ENCODE peak calls at places on chromosomes 6 and 20, in seven cellular contexts. One of them, this sample, is unnamed.

GRCh38 chr6:96994660-96995059 is 70.1 kb downstream of the KLHL32 start:
- DNase-seq in LNCaP clone FGC: no peak
- DNase-seq in colonic mucosa: no peak
- DNase-seq in fibroblast of lung: no peak
- DNase-seq in CD8-positive, alpha-beta memory T cell: no peak
- DNase-seq in GM12865: no peak
- DNase-seq in pancreas: no peak
- DNase-seq in this sample: no peak

GRCh38 chr6:151389640-151390275 is 1.6 kb downstream of the ZBTB2 start:
- DNase-seq in LNCaP clone FGC: peak
- DNase-seq in colonic mucosa: peak
- DNase-seq in fibroblast of lung: peak
- DNase-seq in CD8-positive, alpha-beta memory T cell: no peak
- DNase-seq in GM12865: no peak
- DNase-seq in pancreas: no peak
- DNase-seq in this sample: no peak

GRCh38 chr6:40166963-40167362 is 232.7 kb upstream of the MOCS1 start:
- DNase-seq in LNCaP clone FGC: no peak
- DNase-seq in colonic mucosa: no peak
- DNase-seq in fibroblast of lung: no peak
- DNase-seq in CD8-positive, alpha-beta memory T cell: no peak
- DNase-seq in GM12865: no peak
- DNase-seq in pancreas: no peak
- DNase-seq in this sample: no peak

GRCh38 chr20:957544-957943 is 41.4 kb upstream of the ANGPT4 start:
- DNase-seq in LNCaP clone FGC: no peak
- DNase-seq in colonic mucosa: no peak
- DNase-seq in fibroblast of lung: no peak
- DNase-seq in CD8-positive, alpha-beta memory T cell: no peak
- DNase-seq in GM12865: no peak
- DNase-seq in pancreas: no peak
- DNase-seq in this sample: no peak

GRCh38 chr6:114301596-114302219 is 41.1 kb downstream of the HS3ST5 start:
- DNase-seq in LNCaP clone FGC: peak
- DNase-seq in colonic mucosa: no peak
- DNase-seq in fibroblast of lung: no peak
- DNase-seq in CD8-positive, alpha-beta memory T cell: no peak
- DNase-seq in GM12865: no peak
- DNase-seq in pancreas: no peak
- DNase-seq in this sample: no peak

GRCh38 chr20:57629976-57630525 is 9.8 kb upstream of the ZBP1 start:
- DNase-seq in LNCaP clone FGC: no peak
- DNase-seq in colonic mucosa: no peak
- DNase-seq in fibroblast of lung: no peak
- DNase-seq in CD8-positive, alpha-beta memory T cell: no peak
- DNase-seq in GM12865: no peak
- DNase-seq in pancreas: no peak
- DNase-seq in this sample: no peak

GRCh38 chr6:96286503-96286902 is 235.1 kb upstream of the UFL1 start:
- DNase-seq in LNCaP clone FGC: no peak
- DNase-seq in colonic mucosa: no peak
- DNase-seq in fibroblast of lung: no peak
- DNase-seq in CD8-positive, alpha-beta memory T cell: no peak
- DNase-seq in GM12865: peak
- DNase-seq in pancreas: no peak
- DNase-seq in this sample: no peak

GRCh38 chr20:13851279-13851678 is 66.5 kb downstream of the NDUFAF5 start:
- DNase-seq in LNCaP clone FGC: no peak
- DNase-seq in colonic mucosa: no peak
- DNase-seq in fibroblast of lung: no peak
- DNase-seq in CD8-positive, alpha-beta memory T cell: no peak
- DNase-seq in GM12865: no peak
- DNase-seq in pancreas: no peak
- DNase-seq in this sample: no peak

GRCh38 chr6:157056275-157056674 is 267.0 kb downstream of the TMEM242 start:
- DNase-seq in LNCaP clone FGC: no peak
- DNase-seq in colonic mucosa: no peak
- DNase-seq in fibroblast of lung: no peak
- DNase-seq in CD8-positive, alpha-beta memory T cell: no peak
- DNase-seq in GM12865: peak
- DNase-seq in pancreas: no peak
- DNase-seq in this sample: no peak

GRCh38 chr20:25464501-25465204 is 57.2 kb downstream of the GINS1 start:
- DNase-seq in LNCaP clone FGC: no peak
- DNase-seq in colonic mucosa: no peak
- DNase-seq in fibroblast of lung: no peak
- DNase-seq in CD8-positive, alpha-beta memory T cell: no peak
- DNase-seq in GM12865: no peak
- DNase-seq in pancreas: no peak
- DNase-seq in this sample: no peak

GRCh38 chr6:153117986-153118886 is 12.8 kb downstream of the RGS17 start:
- DNase-seq in LNCaP clone FGC: no peak
- DNase-seq in colonic mucosa: no peak
- DNase-seq in fibroblast of lung: peak
- DNase-seq in CD8-positive, alpha-beta memory T cell: no peak
- DNase-seq in GM12865: peak
- DNase-seq in pancreas: no peak
- DNase-seq in this sample: no peak

GRCh38 chr20:5000263-5001173 is 792 bp downstream of the SLC23A2 start:
- DNase-seq in LNCaP clone FGC: no peak
- DNase-seq in colonic mucosa: peak
- DNase-seq in fibroblast of lung: no peak
- DNase-seq in CD8-positive, alpha-beta memory T cell: peak
- DNase-seq in GM12865: no peak
- DNase-seq in pancreas: peak
- DNase-seq in this sample: peak

GRCh38 chr6:156197513-156197912 is 579.7 kb upstream of the ARID1B start:
- DNase-seq in LNCaP clone FGC: no peak
- DNase-seq in colonic mucosa: no peak
- DNase-seq in fibroblast of lung: no peak
- DNase-seq in CD8-positive, alpha-beta memory T cell: no peak
- DNase-seq in GM12865: no peak
- DNase-seq in pancreas: no peak
- DNase-seq in this sample: no peak

GRCh38 chr6:11869656-11870340 is 91.2 kb upstream of the ADTRP start:
- DNase-seq in LNCaP clone FGC: no peak
- DNase-seq in colonic mucosa: no peak
- DNase-seq in fibroblast of lung: peak
- DNase-seq in CD8-positive, alpha-beta memory T cell: no peak
- DNase-seq in GM12865: no peak
- DNase-seq in pancreas: peak
- DNase-seq in this sample: no peak

GRCh38 chr20:32621071-32621913 is 36.2 kb upstream of the NOL4L start:
- DNase-seq in LNCaP clone FGC: peak
- DNase-seq in colonic mucosa: no peak
- DNase-seq in fibroblast of lung: no peak
- DNase-seq in CD8-positive, alpha-beta memory T cell: no peak
- DNase-seq in GM12865: no peak
- DNase-seq in pancreas: no peak
- DNase-seq in this sample: no peak

GRCh38 chr6:98041921-98042320 is 758.9 kb upstream of the MMS22L start:
- DNase-seq in LNCaP clone FGC: no peak
- DNase-seq in colonic mucosa: no peak
- DNase-seq in fibroblast of lung: no peak
- DNase-seq in CD8-positive, alpha-beta memory T cell: no peak
- DNase-seq in GM12865: no peak
- DNase-seq in pancreas: no peak
- DNase-seq in this sample: no peak

GRCh38 chr6:13554929-13555333 is 19.5 kb upstream of the SIRT5 start:
- DNase-seq in LNCaP clone FGC: no peak
- DNase-seq in colonic mucosa: no peak
- DNase-seq in fibroblast of lung: peak
- DNase-seq in CD8-positive, alpha-beta memory T cell: no peak
- DNase-seq in GM12865: no peak
- DNase-seq in pancreas: no peak
- DNase-seq in this sample: no peak

GRCh38 chr6:72175936-72176335 is 289.6 kb downstream of the RIMS1 start:
- DNase-seq in LNCaP clone FGC: no peak
- DNase-seq in colonic mucosa: no peak
- DNase-seq in fibroblast of lung: peak
- DNase-seq in CD8-positive, alpha-beta memory T cell: no peak
- DNase-seq in GM12865: no peak
- DNase-seq in pancreas: no peak
- DNase-seq in this sample: no peak

GRCh38 chr6:87124074-87124473 is 29.2 kb upstream of the CGA start:
- DNase-seq in LNCaP clone FGC: no peak
- DNase-seq in colonic mucosa: no peak
- DNase-seq in fibroblast of lung: no peak
- DNase-seq in CD8-positive, alpha-beta memory T cell: no peak
- DNase-seq in GM12865: peak
- DNase-seq in pancreas: no peak
- DNase-seq in this sample: no peak

GRCh38 chr6:87118054-87118453 is 23.1 kb upstream of the CGA start:
- DNase-seq in LNCaP clone FGC: no peak
- DNase-seq in colonic mucosa: no peak
- DNase-seq in fibroblast of lung: no peak
- DNase-seq in CD8-positive, alpha-beta memory T cell: no peak
- DNase-seq in GM12865: no peak
- DNase-seq in pancreas: no peak
- DNase-seq in this sample: no peak

GRCh38 chr6:87127737-87128136 is 27.6 kb upstream of the ZNF292 start:
- DNase-seq in LNCaP clone FGC: no peak
- DNase-seq in colonic mucosa: no peak
- DNase-seq in fibroblast of lung: no peak
- DNase-seq in CD8-positive, alpha-beta memory T cell: no peak
- DNase-seq in GM12865: no peak
- DNase-seq in pancreas: no peak
- DNase-seq in this sample: no peak

GRCh38 chr6:87126501-87126900 is 28.9 kb upstream of the ZNF292 start:
- DNase-seq in LNCaP clone FGC: no peak
- DNase-seq in colonic mucosa: no peak
- DNase-seq in fibroblast of lung: no peak
- DNase-seq in CD8-positive, alpha-beta memory T cell: no peak
- DNase-seq in GM12865: no peak
- DNase-seq in pancreas: no peak
- DNase-seq in this sample: no peak

DNA sequence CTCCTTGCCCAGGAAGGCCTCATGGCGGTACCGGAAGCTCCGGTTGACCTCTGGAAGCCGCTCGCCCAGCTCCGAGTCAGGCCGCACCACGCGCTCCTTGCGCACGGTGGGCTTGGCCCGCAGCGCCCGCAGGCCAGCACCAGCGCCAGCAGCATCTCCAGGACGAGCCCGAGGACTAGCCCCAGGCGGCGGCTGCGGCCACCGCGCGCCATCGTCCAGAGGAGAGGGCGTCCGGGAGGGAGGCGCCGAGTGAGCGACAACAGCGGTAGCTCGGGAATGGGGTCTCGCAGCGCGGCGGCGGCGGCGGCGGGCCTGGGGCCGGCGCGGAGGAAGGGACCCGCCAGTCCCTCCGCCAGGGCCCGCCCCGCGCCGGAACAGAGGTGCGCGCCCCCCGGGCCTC is 27.6 kb upstream of the CGA start:
- DNase-seq in LNCaP clone FGC: no peak
- DNase-seq in colonic mucosa: no peak
- DNase-seq in fibroblast of lung: no peak
- DNase-seq in CD8-positive, alpha-beta memory T cell: no peak
- DNase-seq in GM12865: no peak
- DNase-seq in pancreas: no peak
- DNase-seq in this sample: no peak
- H3K4me3 ChIP-seq in LNCaP clone FGC: no peak
- H3K4me3 ChIP-seq in colonic mucosa: no peak
- H3K4me3 ChIP-seq in fibroblast of lung: no peak
- H3K4me3 ChIP-seq in CD8-positive, alpha-beta memory T cell: no peak
- H3K4me3 ChIP-seq in GM12865: no peak
- H3K4me3 ChIP-seq in pancreas: no peak
- H3K4me3 ChIP-seq in this sample: no peak

GRCh38 chr20:36861625-36861874 is 14.4 kb upstream of the TLDC2 start:
- DNase-seq in LNCaP clone FGC: no peak
- DNase-seq in colonic mucosa: no peak
- DNase-seq in fibroblast of lung: no peak
- DNase-seq in CD8-positive, alpha-beta memory T cell: no peak
- DNase-seq in GM12865: no peak
- DNase-seq in pancreas: no peak
- DNase-seq in this sample: no peak
- H3K4me3 ChIP-seq in LNCaP clone FGC: peak
- H3K4me3 ChIP-seq in colonic mucosa: peak
- H3K4me3 ChIP-seq in fibroblast of lung: peak
- H3K4me3 ChIP-seq in CD8-positive, alpha-beta memory T cell: no peak
- H3K4me3 ChIP-seq in GM12865: peak
- H3K4me3 ChIP-seq in pancreas: peak
- H3K4me3 ChIP-seq in this sample: peak

DNA sequence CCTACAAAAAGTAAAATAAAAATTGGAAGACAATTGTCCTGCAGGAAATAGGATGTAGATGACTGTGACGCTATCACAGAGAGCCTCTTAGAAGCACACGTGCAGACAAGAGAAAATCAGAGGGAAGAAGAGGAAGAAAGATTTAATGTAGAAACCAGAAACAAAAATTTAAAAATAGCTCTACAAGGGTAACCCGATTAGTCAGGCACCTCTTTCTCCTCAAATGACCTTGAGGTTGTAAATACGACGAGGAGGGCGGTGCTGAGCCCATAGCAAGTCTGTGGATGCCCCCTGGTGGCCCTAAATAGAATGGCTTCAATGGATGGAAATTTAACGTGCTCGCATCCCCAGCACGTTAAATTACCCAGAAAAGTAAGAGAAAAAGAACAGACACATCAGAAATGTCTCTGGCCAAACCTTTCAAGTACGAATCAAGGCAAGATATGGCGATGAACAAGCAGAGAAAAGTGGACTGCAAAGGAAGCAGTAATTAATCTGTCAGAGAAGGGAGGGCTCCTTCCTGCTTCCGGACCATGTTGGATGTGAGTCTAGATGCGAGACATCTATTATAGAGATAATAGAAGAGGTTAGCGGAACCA is 4.2 kb upstream of the PRPH2 start:
- DNase-seq in LNCaP clone FGC: peak
- DNase-seq in colonic mucosa: peak
- DNase-seq in fibroblast of lung: peak
- DNase-seq in CD8-positive, alpha-beta memory T cell: peak
- DNase-seq in GM12865: peak
- DNase-seq in pancreas: peak
- DNase-seq in this sample: no peak
- H3K4me3 ChIP-seq in LNCaP clone FGC: no peak
- H3K4me3 ChIP-seq in colonic mucosa: peak
- H3K4me3 ChIP-seq in fibroblast of lung: peak
- H3K4me3 ChIP-seq in CD8-positive, alpha-beta memory T cell: peak
- H3K4me3 ChIP-seq in GM12865: peak
- H3K4me3 ChIP-seq in pancreas: peak
- H3K4me3 ChIP-seq in this sample: peak

GRCh38 chr6:116512709-116513108 is 1.3 kb downstream of the CALHM5 start:
- DNase-seq in LNCaP clone FGC: no peak
- DNase-seq in colonic mucosa: no peak
- DNase-seq in fibroblast of lung: no peak
- DNase-seq in CD8-positive, alpha-beta memory T cell: no peak
- DNase-seq in GM12865: no peak
- DNase-seq in pancreas: no peak
- DNase-seq in this sample: no peak

GRCh38 chr6:116514103-116514502 is 2.7 kb downstream of the CALHM5 start:
- DNase-seq in LNCaP clone FGC: no peak
- DNase-seq in colonic mucosa: no peak
- DNase-seq in fibroblast of lung: no peak
- DNase-seq in CD8-positive, alpha-beta memory T cell: no peak
- DNase-seq in GM12865: no peak
- DNase-seq in pancreas: no peak
- DNase-seq in this sample: no peak

GRCh38 chr6:116511424-116512131 is at the start of gene CALHM5:
- DNase-seq in LNCaP clone FGC: no peak
- DNase-seq in colonic mucosa: peak
- DNase-seq in fibroblast of lung: peak
- DNase-seq in CD8-positive, alpha-beta memory T cell: no peak
- DNase-seq in GM12865: no peak
- DNase-seq in pancreas: no peak
- DNase-seq in this sample: no peak

GRCh38 chr6:116512155-116512559 is 718 bp downstream of the CALHM5 start:
- DNase-seq in LNCaP clone FGC: no peak
- DNase-seq in colonic mucosa: no peak
- DNase-seq in fibroblast of lung: peak
- DNase-seq in CD8-positive, alpha-beta memory T cell: no peak
- DNase-seq in GM12865: peak
- DNase-seq in pancreas: no peak
- DNase-seq in this sample: no peak

GRCh38 chr6:116513224-116513875 is 1.9 kb downstream of the CALHM5 start:
- DNase-seq in LNCaP clone FGC: no peak
- DNase-seq in colonic mucosa: no peak
- DNase-seq in fibroblast of lung: no peak
- DNase-seq in CD8-positive, alpha-beta memory T cell: no peak
- DNase-seq in GM12865: no peak
- DNase-seq in pancreas: no peak
- DNase-seq in this sample: no peak
- H3K4me3 ChIP-seq in LNCaP clone FGC: no peak
- H3K4me3 ChIP-seq in colonic mucosa: no peak
- H3K4me3 ChIP-seq in fibroblast of lung: peak
- H3K4me3 ChIP-seq in CD8-positive, alpha-beta memory T cell: no peak
- H3K4me3 ChIP-seq in GM12865: no peak
- H3K4me3 ChIP-seq in pancreas: no peak
- H3K4me3 ChIP-seq in this sample: no peak

This sample was measured in Peyer's patch.